ENCODE peak calls at places on chromosome 12, in six cellular contexts. U is transverse colon; Y is endothelial cell of umbilical vein; M is CD8-positive, alpha-beta T cell; O is ovary; D is SK-N-SH. H is an unnamed sample.
A peak's percentile ranks its signal among the peaks of the same experiment; 100 is the strongest.

GRCh38 chr12:53065470-53065869 is 13.7 kb downstream of the SPRYD3 start:
- DNase-seq in O (peak; percentile 46), Y (no peak), D (no peak), M (no peak), U (no peak), H (no peak)

GRCh38 chr12:104315326-104316224 is 12.0 kb downstream of the EID3 start:
- DNase-seq in D (no peak), Y (no peak), M (no peak), U (no peak), O (no peak), H (no peak)

GRCh38 chr12:74441872-74442271 is 95.8 kb upstream of the ATXN7L3B start:
- DNase-seq in D (no peak), O (no peak), Y (no peak), M (no peak), U (no peak), H (no peak)

GRCh38 chr12:64147011-64147671 is 75.0 kb downstream of the KICS2 start:
- DNase-seq in M (no peak), Y (no peak), U (no peak), O (no peak), D (no peak), H (no peak)

GRCh38 chr12:78035913-78036658 is 205.4 kb downstream of the NAV3 start:
- DNase-seq in D (peak; percentile 29), U (no peak), M (no peak), Y (no peak), O (no peak), H (no peak)

GRCh38 chr12:14723763-14724162 is 27.4 kb upstream of the GUCY2C start:
- DNase-seq in M (peak; percentile 56), O (peak; percentile 20), D (peak; percentile 47), U (peak; percentile 59), Y (peak; percentile 56), H (peak; percentile 67)

GRCh38 chr12:122669397-122670070 is 33.6 kb downstream of the HCAR2 start:
- DNase-seq in D (no peak), U (no peak), M (no peak), O (no peak), Y (no peak), H (no peak)

GRCh38 chr12:2149091-2149490 is 96.3 kb downstream of the CACNA1C start:
- DNase-seq in U (no peak), Y (no peak), D (no peak), M (no peak), O (no peak), H (no peak)

GRCh38 chr12:122886161-122886560 is 9.8 kb downstream of the VPS37B start:
- DNase-seq in O (no peak), U (no peak), Y (no peak), M (no peak), D (no peak), H (no peak)

GRCh38 chr12:124495194-124495983 is 72.0 kb downstream of the NCOR2 start:
- DNase-seq in M (no peak), D (no peak), Y (no peak), U (no peak), O (no peak), H (no peak)

GRCh38 chr12:97276198-97276580 is 186.4 kb upstream of the RMST start:
- DNase-seq in O (no peak), M (no peak), U (no peak), D (no peak), Y (no peak), H (no peak)

GRCh38 chr12:131827961-131828534 is at the start of gene MMP17:
- DNase-seq in M (no peak), O (peak; percentile 68), U (peak; percentile 33), D (peak; percentile 90), Y (peak; percentile 41), H (peak; percentile 79)

GRCh38 chr12:49974231-49974675 is 1.5 kb downstream of the AQP6 start:
- DNase-seq in D (peak; percentile 88), O (peak; percentile 63), U (peak; percentile 65), Y (peak; percentile 47), M (no peak), H (peak; percentile 91)
- TF ChIP-seq CTCF in D (peak; percentile 63), O (peak; percentile 29), U (peak; percentile 54), Y (peak; percentile 80), M (no peak), H (peak; percentile 86)

DNA sequence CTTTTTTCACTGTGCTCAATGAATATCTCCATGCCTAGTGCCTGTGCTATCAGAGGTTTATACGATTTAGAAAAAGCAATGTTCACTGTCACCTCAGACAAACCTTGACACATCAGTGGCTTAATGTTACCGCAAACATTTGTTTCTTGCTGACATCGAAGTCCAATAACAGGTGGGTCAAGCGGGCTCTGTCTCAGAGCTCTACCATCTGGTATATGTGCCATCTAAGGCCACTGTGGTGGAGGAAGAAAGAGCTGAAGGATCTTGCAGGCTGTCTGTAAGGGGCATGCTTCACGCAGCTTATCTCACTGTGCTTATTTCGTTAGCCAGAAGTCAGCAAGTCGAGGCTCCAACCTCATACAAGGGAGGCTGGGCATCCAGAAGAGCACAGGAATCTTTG is 189.5 kb upstream of the NTF3 start:
- DNase-seq in D (no peak), O (no peak), M (no peak), U (no peak), Y (no peak), H (no peak)
- H3K4me1 ChIP-seq in D (no peaks in the 10 kb centered on the region), O (no peaks in the 10 kb centered on the region), M (no peaks in the 10 kb centered on the region), U (no peaks in the 10 kb centered on the region), Y (no peaks in the 10 kb centered on the region), H (no peaks in the 10 kb centered on the region)

DNA sequence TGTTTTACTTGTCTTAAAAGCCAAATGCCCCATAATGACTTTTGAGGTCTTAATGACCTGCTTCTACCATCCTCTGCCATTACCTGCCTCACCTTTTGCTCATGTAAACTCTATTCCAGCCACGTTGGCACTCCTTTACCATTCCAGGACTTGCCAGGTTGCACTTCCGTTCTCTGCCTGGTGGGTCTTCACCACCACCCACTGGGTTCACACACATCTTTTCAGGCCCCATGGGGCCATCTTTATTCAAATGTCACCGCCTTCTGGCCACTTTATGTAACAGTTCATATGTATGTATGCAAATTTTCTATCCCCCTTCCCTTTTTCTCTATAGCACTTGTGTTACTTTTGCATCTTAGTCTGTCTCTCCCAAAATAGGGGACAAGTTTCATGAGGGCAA is 57.7 kb downstream of the ATP2A2 start:
- DNase-seq in U (no peak), D (peak; percentile 32), Y (peak; percentile 17), O (no peak), M (no peak), H (peak; percentile 31)
- TF ChIP-seq CTCF in U (no peak), D (peak; percentile 52), Y (no peak), O (no peak), M (no peak), H (peak; percentile 28)

DNA sequence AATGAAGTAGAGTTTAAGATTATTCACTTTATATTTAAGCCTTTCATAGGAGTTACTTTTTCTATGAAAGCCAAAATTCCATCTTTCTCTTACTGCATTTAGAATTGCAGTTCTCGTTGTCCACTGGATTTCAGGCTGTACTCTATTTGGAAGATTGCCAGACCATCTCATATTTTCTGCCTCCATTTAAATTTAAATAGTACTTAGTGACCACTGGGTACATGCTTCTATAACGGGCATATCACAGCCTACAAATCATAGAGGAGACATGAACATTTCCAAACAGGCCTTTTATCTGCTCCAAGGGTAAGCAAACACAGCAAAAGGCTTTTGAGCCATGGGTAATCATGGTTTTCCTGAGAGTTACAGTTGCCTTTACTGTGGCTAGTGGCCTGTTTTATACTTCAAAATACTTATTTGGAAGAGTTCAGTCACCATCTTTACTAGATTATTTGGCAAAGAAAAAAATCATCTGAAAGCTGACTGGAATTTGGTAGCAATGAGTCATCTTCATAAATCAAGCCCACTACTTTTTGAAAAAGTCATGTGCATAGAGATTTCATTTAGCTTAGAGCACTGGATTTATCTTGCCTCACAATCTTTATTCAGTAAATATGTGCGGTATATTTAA is 15.7 kb downstream of the ANO6 start:
- DNase-seq in Y (peak; percentile 82), U (no peak), M (no peak), D (no peak), O (no peak), H (no peak)
- H3K4me1 ChIP-seq in Y (peaks cover 52% of the 10 kb centered on the region), U (peaks cover 28% of the 10 kb centered on the region), M (no peaks in the 10 kb centered on the region), D (peaks cover 45% of the 10 kb centered on the region), O (peaks cover 16% of the 10 kb centered on the region), H (peaks cover 33% of the 10 kb centered on the region)

GRCh38 chr12:88868062-88868461 is 287.8 kb upstream of the KITLG start:
- DNase-seq in M (no peak), U (no peak), D (no peak), Y (no peak), O (no peak), H (no peak)
- TF ChIP-seq CTCF in M (no peak), U (no peak), D (no peak), Y (no peak), O (no peak), H (no peak)

GRCh38 chr12:113240395-113240794 is 19.1 kb downstream of the TPCN1 start:
- DNase-seq in M (no peak), Y (no peak), U (no peak), D (no peak), O (no peak), H (no peak)

GRCh38 chr12:113241191-113242017 is 20.1 kb downstream of the TPCN1 start:
- DNase-seq in Y (peak; percentile 36), M (no peak), O (no peak), D (no peak), U (peak; percentile 74), H (no peak)

GRCh38 chr12:113239811-113240331 is 18.6 kb downstream of the TPCN1 start:
- DNase-seq in M (no peak), U (peak; percentile 82), D (no peak), Y (no peak), O (no peak), H (no peak)

GRCh38 chr12:113242560-113242959 is 21.3 kb downstream of the TPCN1 start:
- DNase-seq in O (no peak), M (no peak), Y (no peak), U (no peak), D (no peak), H (no peak)

DNA sequence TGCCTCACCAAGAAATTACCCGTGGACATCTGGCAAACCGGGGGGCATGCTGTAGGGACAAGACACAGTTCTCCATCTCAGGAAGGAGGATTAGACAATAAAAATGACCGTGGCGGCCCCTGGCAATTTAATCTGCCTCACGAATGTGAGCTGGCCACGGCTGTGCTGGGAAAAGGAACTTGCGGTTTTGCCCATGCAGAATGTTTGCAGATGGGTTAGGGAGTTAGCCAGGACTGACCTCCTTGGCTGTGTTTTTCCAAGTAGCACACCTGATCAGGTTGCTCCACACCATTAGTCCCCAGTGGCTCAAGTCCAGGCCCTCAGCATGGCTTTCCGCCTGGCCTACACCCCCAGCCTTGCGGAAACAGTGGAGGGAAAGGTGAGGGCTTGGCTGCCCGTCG is 20.8 kb downstream of the TPCN1 start:
- DNase-seq in U (peak; percentile 33), Y (no peak), M (no peak), D (no peak), O (no peak), H (no peak)
- H3K4me1 ChIP-seq in U (peaks cover 52% of the 10 kb centered on the region), Y (peaks cover 40% of the 10 kb centered on the region), M (no peaks in the 10 kb centered on the region), D (peaks cover 34% of the 10 kb centered on the region), O (peaks cover 19% of the 10 kb centered on the region), H (peaks cover 22% of the 10 kb centered on the region)

DNA sequence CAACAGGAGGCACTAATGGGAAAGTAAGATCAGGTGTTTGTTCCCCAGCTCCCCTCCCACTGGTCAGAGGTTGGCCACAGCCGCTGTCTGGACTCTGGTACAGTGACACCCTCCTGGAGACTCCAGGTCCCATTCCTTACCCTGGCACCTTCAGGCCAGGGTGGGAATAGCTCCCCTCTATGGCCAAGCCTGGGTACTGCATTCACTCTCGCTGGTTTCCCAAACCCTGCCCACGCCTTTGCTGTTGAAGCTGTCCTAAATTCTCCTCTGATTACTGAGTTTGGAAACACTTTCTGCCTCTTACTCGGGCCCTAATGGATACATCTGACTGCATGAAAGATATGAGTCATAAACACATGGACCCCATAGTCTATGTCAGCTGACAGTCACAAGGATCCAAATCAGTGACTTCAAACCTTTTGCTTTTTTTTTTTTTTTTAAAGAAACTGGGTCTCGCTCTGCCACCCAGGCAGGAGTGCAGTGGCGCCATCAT is 17.9 kb downstream of the HRK start:
- DNase-seq in Y (peak; percentile 13), O (no peak), D (peak; percentile 39), M (no peak), U (peak; percentile 49), H (peak; percentile 23)
- TF ChIP-seq CTCF in Y (peak; percentile 76), O (no peak), D (peak; percentile 62), M (peak; percentile 18), U (peak; percentile 44), H (peak; percentile 78)

GRCh38 chr12:50529345-50529744 is 24.6 kb downstream of the DIP2B start:
- DNase-seq in D (no peak), O (no peak), Y (no peak), M (no peak), U (no peak), H (no peak)
- H3K4me1 ChIP-seq in D (peaks cover 24% of the 10 kb centered on the region), O (peaks cover 20% of the 10 kb centered on the region), Y (peaks cover 22% of the 10 kb centered on the region), M (peaks cover 46% of the 10 kb centered on the region), U (peaks cover 37% of the 10 kb centered on the region), H (no peaks in the 10 kb centered on the region)

H was measured in BE2C.